ENCODE peak calls at places on chromosome 17, in four cellular contexts. One of them, this sample, is unnamed.

GRCh38 chr17:81200695-81201580 is 21.8 kb downstream of the CEP131 start:
- DNase-seq in A673: peak; percentile 78
- DNase-seq in body of pancreas: peak; percentile 87
- DNase-seq in endothelial cell of umbilical vein: peak; percentile 76
- DNase-seq in this sample: no peak

GRCh38 chr17:68738044-68738443 is 136.9 kb upstream of the FAM20A start:
- DNase-seq in A673: no peak
- DNase-seq in body of pancreas: no peak
- DNase-seq in endothelial cell of umbilical vein: no peak
- DNase-seq in this sample: no peak

GRCh38 chr17:40103082-40103741 is 2.8 kb upstream of the NR1D1 start:
- DNase-seq in endothelial cell of umbilical vein: no peak
- DNase-seq in A673: no peak
- DNase-seq in body of pancreas: no peak
- DNase-seq in this sample: no peak

GRCh38 chr17:5619088-5619740 is 34.9 kb upstream of the NLRP1 start:
- DNase-seq in body of pancreas: no peak
- DNase-seq in A673: no peak
- DNase-seq in endothelial cell of umbilical vein: no peak
- DNase-seq in this sample: no peak

GRCh38 chr17:8226536-8227237 is 16.3 kb upstream of the AURKB start:
- DNase-seq in body of pancreas: peak; percentile 68
- DNase-seq in endothelial cell of umbilical vein: peak; percentile 95
- DNase-seq in A673: peak; percentile 96
- DNase-seq in this sample: peak; percentile 82

GRCh38 chr17:34082404-34082803 is 172.7 kb upstream of the CCL2 start:
- DNase-seq in endothelial cell of umbilical vein: no peak
- DNase-seq in body of pancreas: no peak
- DNase-seq in A673: no peak
- DNase-seq in this sample: no peak

GRCh38 chr17:52648995-52649394 is 490.5 kb upstream of the CA10 start:
- DNase-seq in body of pancreas: no peak
- DNase-seq in A673: no peak
- DNase-seq in endothelial cell of umbilical vein: no peak
- DNase-seq in this sample: no peak

GRCh38 chr17:48563385-48563838 is 14.7 kb downstream of the HOXB4 start:
- DNase-seq in endothelial cell of umbilical vein: no peak
- DNase-seq in A673: no peak
- DNase-seq in body of pancreas: no peak
- DNase-seq in this sample: peak; percentile 16

GRCh38 chr17:51472670-51473069 is 212.3 kb downstream of the UTP18 start:
- DNase-seq in endothelial cell of umbilical vein: no peak
- DNase-seq in A673: no peak
- DNase-seq in body of pancreas: no peak
- DNase-seq in this sample: no peak

GRCh38 chr17:79974786-79975497 is 60.7 kb downstream of the TBC1D16 start:
- DNase-seq in body of pancreas: peak; percentile 65
- DNase-seq in endothelial cell of umbilical vein: no peak
- DNase-seq in A673: no peak
- DNase-seq in this sample: peak; percentile 46

GRCh38 chr17:55845385-55845784 is 94.5 kb downstream of the PCTP start:
- DNase-seq in endothelial cell of umbilical vein: peak; percentile 26
- DNase-seq in body of pancreas: peak; percentile 35
- DNase-seq in A673: peak; percentile 71
- DNase-seq in this sample: peak; percentile 63

GRCh38 chr17:50203086-50203485 is 1.7 kb upstream of the COL1A1 start:
- DNase-seq in A673: no peak
- DNase-seq in body of pancreas: no peak
- DNase-seq in endothelial cell of umbilical vein: no peak
- DNase-seq in this sample: no peak

GRCh38 chr17:7706631-7707354 is 1.8 kb downstream of the EFNB3 start:
- DNase-seq in body of pancreas: no peak
- DNase-seq in A673: no peak
- DNase-seq in endothelial cell of umbilical vein: no peak
- DNase-seq in this sample: no peak

GRCh38 chr17:66904760-66905637 is 59.5 kb upstream of the CACNG4 start:
- DNase-seq in body of pancreas: peak; percentile 60
- DNase-seq in A673: peak; percentile 51
- DNase-seq in endothelial cell of umbilical vein: peak; percentile 82
- DNase-seq in this sample: no peak

GRCh38 chr17:49341356-49341755 is 20.7 kb downstream of the ZNF652 start:
- DNase-seq in body of pancreas: no peak
- DNase-seq in endothelial cell of umbilical vein: no peak
- DNase-seq in A673: no peak
- DNase-seq in this sample: no peak

GRCh38 chr17:76032780-76033108 is 5.6 kb upstream of the EVPL start:
- DNase-seq in endothelial cell of umbilical vein: no peak
- DNase-seq in A673: no peak
- DNase-seq in body of pancreas: no peak
- DNase-seq in this sample: no peak

GRCh38 chr17:20158580-20158979 is 149.4 kb downstream of the SPECC1 start:
- DNase-seq in body of pancreas: no peak
- DNase-seq in endothelial cell of umbilical vein: no peak
- DNase-seq in A673: no peak
- DNase-seq in this sample: no peak

GRCh38 chr17:43401293-43401692 is 2.5 kb downstream of the ARL4D start:
- DNase-seq in endothelial cell of umbilical vein: peak; percentile 27
- DNase-seq in A673: no peak
- DNase-seq in body of pancreas: peak; percentile 41
- DNase-seq in this sample: no peak

GRCh38 chr17:63774982-63775290 is 966 bp downstream of the DDX42 start:
- DNase-seq in body of pancreas: no peak
- DNase-seq in A673: no peak
- DNase-seq in endothelial cell of umbilical vein: peak; percentile 33
- DNase-seq in this sample: no peak

GRCh38 chr17:77914440-77915254 is 43.9 kb upstream of the TNRC6C start:
- DNase-seq in endothelial cell of umbilical vein: no peak
- DNase-seq in body of pancreas: peak; percentile 28
- DNase-seq in A673: peak; percentile 79
- DNase-seq in this sample: peak; percentile 37

GRCh38 chr17:53516643-53517042 is 306.1 kb upstream of the KIF2B start:
- DNase-seq in endothelial cell of umbilical vein: no peak
- DNase-seq in A673: peak; percentile 23
- DNase-seq in body of pancreas: no peak
- DNase-seq in this sample: no peak

GRCh38 chr17:8534498-8535188 is 95.9 kb downstream of the MYH10 start:
- DNase-seq in body of pancreas: no peak
- DNase-seq in endothelial cell of umbilical vein: no peak
- DNase-seq in A673: no peak
- DNase-seq in this sample: no peak

GRCh38 chr17:7060165-7060890 is 16.4 kb upstream of the SLC16A11 start:
- DNase-seq in endothelial cell of umbilical vein: peak; percentile 100
- DNase-seq in body of pancreas: no peak
- DNase-seq in A673: peak; percentile 27
- DNase-seq in this sample: no peak

GRCh38 chr17:73648543-73648820 is 4.2 kb upstream of the SDK2 start:
- DNase-seq in body of pancreas: no peak
- DNase-seq in endothelial cell of umbilical vein: no peak
- DNase-seq in A673: no peak
- DNase-seq in this sample: no peak

GRCh38 chr17:73647331-73647730 is 3.1 kb upstream of the SDK2 start:
- DNase-seq in body of pancreas: no peak
- DNase-seq in A673: no peak
- DNase-seq in endothelial cell of umbilical vein: no peak
- DNase-seq in this sample: no peak

GRCh38 chr17:73645050-73645871 is 1.0 kb upstream of the SDK2 start:
- DNase-seq in body of pancreas: no peak
- DNase-seq in A673: peak; percentile 61
- DNase-seq in endothelial cell of umbilical vein: no peak
- DNase-seq in this sample: peak; percentile 43

GRCh38 chr17:73647767-73648542 is 3.7 kb upstream of the SDK2 start:
- DNase-seq in A673: no peak
- DNase-seq in endothelial cell of umbilical vein: no peak
- DNase-seq in body of pancreas: no peak
- DNase-seq in this sample: no peak

DNA sequence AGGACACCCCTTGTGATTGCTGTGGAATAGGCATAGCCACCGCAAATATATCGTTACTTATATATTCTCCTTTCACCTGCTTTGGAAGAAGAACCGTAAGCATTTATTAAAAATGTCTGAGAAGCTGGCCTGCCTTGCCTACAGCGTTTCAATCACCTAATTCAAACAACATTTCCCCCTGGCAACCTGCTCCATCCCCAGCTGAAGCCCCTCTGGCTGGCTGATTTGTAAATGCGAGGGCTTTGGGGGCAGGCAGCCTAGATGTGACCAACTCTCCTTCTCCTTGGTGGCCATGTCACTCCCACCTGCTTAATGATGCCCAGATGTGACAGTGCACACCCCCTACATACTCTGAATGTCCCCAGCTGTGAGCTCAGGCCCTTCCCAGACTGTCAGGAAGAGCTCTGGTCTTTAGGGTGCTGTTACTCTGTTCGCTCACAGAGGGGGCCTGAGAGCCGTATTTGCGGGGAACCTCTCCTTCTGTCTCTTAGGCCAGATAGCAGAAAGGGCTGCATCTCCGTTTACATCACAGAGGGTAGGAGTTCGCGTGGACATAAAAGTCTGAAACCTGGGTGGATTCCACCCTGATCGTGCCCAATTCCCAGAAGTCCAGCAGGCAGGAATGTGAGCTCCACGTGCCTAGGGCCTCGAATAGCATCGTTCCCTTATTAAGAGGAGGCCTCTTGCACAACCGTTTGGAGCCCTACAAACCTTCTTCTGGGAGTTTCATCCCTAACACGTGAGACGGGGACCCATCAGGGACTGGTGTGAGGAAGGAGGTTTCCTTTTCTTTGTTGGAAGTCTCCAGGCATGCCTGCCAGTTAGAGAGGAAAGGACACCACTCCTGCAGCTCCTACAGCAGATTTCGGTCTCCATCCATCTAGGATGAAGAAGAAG is 2.4 kb upstream of the SDK2 start:
- DNase-seq in endothelial cell of umbilical vein: no peak
- DNase-seq in A673: peak; percentile 28
- DNase-seq in body of pancreas: no peak
- DNase-seq in this sample: no peak
- TF ChIP-seq CTCF in endothelial cell of umbilical vein: no peak
- TF ChIP-seq CTCF in A673: peak; percentile 10
- TF ChIP-seq CTCF in body of pancreas: no peak
- TF ChIP-seq CTCF in this sample: no peak

GRCh38 chr17:35235289-35235688 is 7.6 kb upstream of the SLFN5 start:
- DNase-seq in body of pancreas: no peak
- DNase-seq in A673: no peak
- DNase-seq in endothelial cell of umbilical vein: no peak
- DNase-seq in this sample: no peak
- H3K4me1 ChIP-seq in body of pancreas: no peaks in the 10 kb centered on the region
- H3K4me1 ChIP-seq in A673: no peaks in the 10 kb centered on the region
- H3K4me1 ChIP-seq in endothelial cell of umbilical vein: no peaks in the 10 kb centered on the region
- H3K4me1 ChIP-seq in this sample: no peaks in the 10 kb centered on the region

GRCh38 chr17:18224053-18224427 is 1.4 kb upstream of the LLGL1 start:
- DNase-seq in body of pancreas: no peak
- DNase-seq in A673: no peak
- DNase-seq in endothelial cell of umbilical vein: no peak
- DNase-seq in this sample: no peak
- H3K27ac ChIP-seq in body of pancreas: no peak overlapping the region
- H3K27ac ChIP-seq in A673: no peak overlapping the region
- H3K27ac ChIP-seq in endothelial cell of umbilical vein: no peak overlapping the region
- H3K27ac ChIP-seq in this sample: no peak overlapping the region

DNA sequence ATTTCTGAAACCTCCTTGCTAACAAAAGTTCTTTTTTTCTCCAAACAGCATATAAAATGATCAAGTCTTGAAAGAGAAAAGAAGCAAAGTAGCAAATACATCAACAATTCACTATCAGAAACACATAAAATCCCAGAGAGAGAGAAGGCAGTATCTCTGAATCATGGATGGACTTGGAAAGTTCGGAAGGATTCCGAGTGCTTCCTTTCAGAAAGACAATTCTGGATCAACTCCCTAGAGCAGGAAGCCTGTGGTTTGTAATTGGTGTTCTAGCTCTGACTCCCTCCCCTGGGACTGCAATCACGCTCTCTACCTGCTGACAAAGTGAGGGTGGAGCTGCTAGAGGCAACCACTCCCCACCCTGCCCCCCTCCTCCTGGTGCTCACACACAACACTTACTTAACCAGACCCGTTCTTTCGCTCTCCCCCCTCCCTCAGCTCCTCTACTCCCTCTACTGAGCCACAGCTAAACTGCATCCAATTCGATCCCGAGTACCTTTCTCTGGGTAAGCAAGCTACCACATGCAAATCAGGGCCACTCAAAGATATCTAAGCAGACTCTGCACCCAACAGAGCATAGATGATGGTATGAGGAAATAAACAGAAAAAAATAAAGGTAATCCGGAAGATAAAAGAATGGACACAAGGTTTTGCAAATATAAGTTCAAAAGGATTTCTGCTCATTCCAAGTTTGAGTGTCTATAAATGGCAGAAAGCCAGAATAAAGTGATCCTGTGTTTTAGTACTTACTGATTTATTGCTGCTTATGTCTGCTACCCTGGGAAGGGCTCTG is at the start of gene RNF43:
- DNase-seq in A673: peak; percentile 90
- DNase-seq in body of pancreas: peak; percentile 99
- DNase-seq in endothelial cell of umbilical vein: peak; percentile 88
- DNase-seq in this sample: peak; percentile 98
- TF ChIP-seq CTCF in A673: peak; percentile 85
- TF ChIP-seq CTCF in body of pancreas: peak; percentile 62
- TF ChIP-seq CTCF in endothelial cell of umbilical vein: peak; percentile 81
- TF ChIP-seq CTCF in this sample: peak; percentile 97

GRCh38 chr17:29156781-29157180 is 23.4 kb downstream of the MYO18A start:
- DNase-seq in body of pancreas: no peak
- DNase-seq in A673: no peak
- DNase-seq in endothelial cell of umbilical vein: peak; percentile 84
- DNase-seq in this sample: no peak
- H3K4me1 ChIP-seq in body of pancreas: peaks cover 73% of the 10 kb centered on the region
- H3K4me1 ChIP-seq in A673: peaks cover 34% of the 10 kb centered on the region
- H3K4me1 ChIP-seq in endothelial cell of umbilical vein: peaks cover 27% of the 10 kb centered on the region
- H3K4me1 ChIP-seq in this sample: peaks cover 75% of the 10 kb centered on the region

GRCh38 chr17:17020821-17021193 is 21.4 kb upstream of the MPRIP start:
- DNase-seq in body of pancreas: no peak
- DNase-seq in endothelial cell of umbilical vein: no peak
- DNase-seq in A673: no peak
- DNase-seq in this sample: no peak

GRCh38 chr17:17021194-17021863 is 20.9 kb upstream of the MPRIP start:
- DNase-seq in endothelial cell of umbilical vein: no peak
- DNase-seq in body of pancreas: peak; percentile 88
- DNase-seq in A673: peak; percentile 87
- DNase-seq in this sample: peak; percentile 71

GRCh38 chr17:17018612-17019429 is 23.4 kb upstream of the MPRIP start:
- DNase-seq in body of pancreas: peak; percentile 92
- DNase-seq in A673: no peak
- DNase-seq in endothelial cell of umbilical vein: no peak
- DNase-seq in this sample: peak; percentile 55

GRCh38 chr17:17019430-17019762 is 22.9 kb upstream of the MPRIP start:
- DNase-seq in endothelial cell of umbilical vein: no peak
- DNase-seq in body of pancreas: no peak
- DNase-seq in A673: no peak
- DNase-seq in this sample: no peak

DNA sequence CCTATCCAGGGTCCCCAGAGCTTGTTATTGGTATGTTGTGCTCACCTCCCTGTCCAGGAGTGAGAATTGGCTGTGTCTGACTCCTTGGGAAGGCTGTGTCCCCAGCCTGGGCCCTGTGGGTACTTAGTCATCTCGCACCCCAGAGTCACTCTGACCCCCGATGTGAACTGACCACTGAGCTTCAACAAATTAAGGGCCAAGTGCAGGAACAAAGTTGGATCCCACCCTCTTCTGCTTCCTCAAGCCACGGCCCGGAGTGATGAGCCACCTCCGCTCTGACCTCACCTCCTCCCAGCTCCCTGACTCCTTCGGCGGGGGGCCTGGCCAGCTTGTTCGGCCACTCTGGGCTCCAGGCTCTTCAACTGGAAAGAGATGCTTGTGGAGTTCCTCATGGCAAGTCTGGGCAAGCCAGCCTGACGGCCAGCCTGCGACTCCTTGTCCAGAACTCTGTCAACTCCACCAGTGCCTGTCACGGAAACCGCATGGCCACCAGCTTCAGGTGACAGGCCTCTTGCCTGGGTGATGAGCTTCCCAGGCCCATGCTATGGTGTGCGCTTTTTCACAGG is 22.3 kb upstream of the MPRIP start:
- DNase-seq in body of pancreas: no peak
- DNase-seq in endothelial cell of umbilical vein: no peak
- DNase-seq in A673: no peak
- DNase-seq in this sample: no peak
- H3K27ac ChIP-seq in body of pancreas: peak overlapping the region; percentile 89
- H3K27ac ChIP-seq in endothelial cell of umbilical vein: no peak overlapping the region
- H3K27ac ChIP-seq in A673: no peak overlapping the region
- H3K27ac ChIP-seq in this sample: no peak overlapping the region